ENCODE peak calls at places on chromosomes 7 and 10, in six cellular contexts. E, U, J, K, W and N are unnamed samples.

GRCh38 chr7:608954-609711 is 89.5 kb upstream of the PDGFA start:
- DNase-seq in E (no peak), U (no peak), J (peak; percentile 27), K (no peak), W (no peak), N (no peak)

GRCh38 chr10:95588025-95588424 is 26.9 kb upstream of the SORBS1 start:
- DNase-seq in E (no peak), U (no peak), J (no peak), K (no peak), W (no peak), N (no peak)

GRCh38 chr7:46993396-46993795 is 588.5 kb downstream of the TNS3 start:
- DNase-seq in E (no peak), U (no peak), J (no peak), K (no peak), W (no peak), N (no peak)

GRCh38 chr10:17151716-17152115 is 22.1 kb upstream of the CUBN start:
- DNase-seq in E (no peak), U (no peak), J (no peak), K (no peak), W (no peak), N (no peak)

GRCh38 chr10:24952701-24953349 is 419 bp upstream of the PRTFDC1 start:
- DNase-seq in E (peak; percentile 76), U (peak; percentile 75), J (peak; percentile 49), K (peak; percentile 38), W (peak; percentile 48), N (peak; percentile 75)

GRCh38 chr7:101163281-101164070 is 1.9 kb downstream of the VGF start:
- DNase-seq in E (no peak), U (no peak), J (no peak), K (no peak), W (no peak), N (peak; percentile 82)

GRCh38 chr10:80465839-80466590 is 11.9 kb downstream of the TSPAN14 start:
- DNase-seq in E (no peak), U (no peak), J (no peak), K (no peak), W (peak; percentile 49), N (no peak)

GRCh38 chr10:103599211-103599610 is 105.7 kb downstream of the NEURL1 start:
- DNase-seq in E (no peak), U (no peak), J (no peak), K (no peak), W (no peak), N (no peak)

GRCh38 chr10:49220679-49221078 is 32.5 kb upstream of the TMEM273 start:
- DNase-seq in E (no peak), U (no peak), J (no peak), K (no peak), W (no peak), N (no peak)

GRCh38 chr10:117552759-117553158 is 10.2 kb downstream of the EMX2 start:
- DNase-seq in E (no peak), U (no peak), J (no peak), K (no peak), W (no peak), N (no peak)

GRCh38 chr7:157875230-157876179 is 538.7 kb downstream of the DNAJB6 start:
- DNase-seq in E (peak; percentile 72), U (no peak), J (no peak), K (peak; percentile 45), W (peak; percentile 32), N (peak; percentile 80)

GRCh38 chr10:90695915-90696676 is 161.7 kb downstream of the HTR7 start:
- DNase-seq in E (no peak), U (no peak), J (no peak), K (no peak), W (no peak), N (no peak)

GRCh38 chr7:142362349-142362748 is 104.5 kb upstream of the PRSS58 start:
- DNase-seq in E (no peak), U (no peak), J (no peak), K (no peak), W (no peak), N (no peak)

GRCh38 chr7:101470668-101471067 is 108.0 kb downstream of the COL26A1 start:
- DNase-seq in E (no peak), U (no peak), J (no peak), K (no peak), W (no peak), N (no peak)

GRCh38 chr7:158442260-158442659 is 145.4 kb downstream of the PTPRN2 start:
- DNase-seq in E (no peak), U (no peak), J (no peak), K (no peak), W (no peak), N (no peak)

GRCh38 chr10:124632064-124632531 is 112.1 kb downstream of the FAM53B start:
- DNase-seq in E (no peak), U (peak; percentile 76), J (peak; percentile 89), K (no peak), W (no peak), N (peak; percentile 56)

GRCh38 chr7:119254741-119255140 is 1018.2 kb upstream of the KCND2 start:
- DNase-seq in E (no peak), U (no peak), J (no peak), K (no peak), W (no peak), N (no peak)

GRCh38 chr10:35129185-35129674 is 2.6 kb downstream of the CREM start:
- DNase-seq in E (no peak), U (no peak), J (no peak), K (no peak), W (no peak), N (no peak)

GRCh38 chr7:36889182-36889581 is 164.9 kb upstream of the AOAH start:
- DNase-seq in E (no peak), U (no peak), J (no peak), K (no peak), W (no peak), N (no peak)

GRCh38 chr10:3902809-3903410 is 117.9 kb upstream of the KLF6 start:
- DNase-seq in E (no peak), U (no peak), J (no peak), K (no peak), W (no peak), N (no peak)

GRCh38 chr10:86308056-86308455 is 58.5 kb downstream of the GRID1 start:
- DNase-seq in E (no peak), U (no peak), J (no peak), K (no peak), W (no peak), N (peak; percentile 8)